ENCODE peak calls at places on chromosomes 5 and 9, in six cellular contexts. One of them, this sample, is unnamed.

GRCh38 chr9:27358007-27358406 is 61.1 kb upstream of the EQTN start:
- DNase-seq in type B pancreatic cell: no peak
- DNase-seq in T-helper 2 cell: no peak
- DNase-seq in iris pigment epithelial cell: no peak
- DNase-seq in NCI-H1105: no peak
- DNase-seq in HuH-7: no peak
- DNase-seq in this sample: no peak

GRCh38 chr5:108983456-108984092 is 235.9 kb downstream of the FER start:
- DNase-seq in type B pancreatic cell: no peak
- DNase-seq in T-helper 2 cell: no peak
- DNase-seq in iris pigment epithelial cell: peak
- DNase-seq in NCI-H1105: no peak
- DNase-seq in HuH-7: no peak
- DNase-seq in this sample: no peak

GRCh38 chr5:75668988-75669760 is 48.1 kb downstream of the POC5 start:
- DNase-seq in type B pancreatic cell: no peak
- DNase-seq in T-helper 2 cell: no peak
- DNase-seq in iris pigment epithelial cell: peak
- DNase-seq in NCI-H1105: peak
- DNase-seq in HuH-7: peak
- DNase-seq in this sample: peak

GRCh38 chr9:26129216-26129615 is 451.0 kb upstream of the TUSC1 start:
- DNase-seq in type B pancreatic cell: no peak
- DNase-seq in T-helper 2 cell: no peak
- DNase-seq in iris pigment epithelial cell: no peak
- DNase-seq in NCI-H1105: no peak
- DNase-seq in HuH-7: no peak
- DNase-seq in this sample: no peak

GRCh38 chr5:142600611-142601360 is 85.1 kb downstream of the FGF1 start:
- DNase-seq in type B pancreatic cell: no peak
- DNase-seq in T-helper 2 cell: no peak
- DNase-seq in iris pigment epithelial cell: peak
- DNase-seq in NCI-H1105: no peak
- DNase-seq in HuH-7: no peak
- DNase-seq in this sample: peak

GRCh38 chr9:22447607-22448305 is 1.1 kb downstream of the DMRTA1 start:
- DNase-seq in type B pancreatic cell: no peak
- DNase-seq in T-helper 2 cell: no peak
- DNase-seq in iris pigment epithelial cell: no peak
- DNase-seq in NCI-H1105: no peak
- DNase-seq in HuH-7: peak
- DNase-seq in this sample: no peak

GRCh38 chr5:37197340-37198050 is 51.7 kb downstream of the CPLANE1 start:
- DNase-seq in type B pancreatic cell: no peak
- DNase-seq in T-helper 2 cell: no peak
- DNase-seq in iris pigment epithelial cell: peak
- DNase-seq in NCI-H1105: no peak
- DNase-seq in HuH-7: no peak
- DNase-seq in this sample: no peak

GRCh38 chr9:128153117-128153946 is 4.1 kb downstream of the LCN2 start:
- DNase-seq in type B pancreatic cell: no peak
- DNase-seq in T-helper 2 cell: no peak
- DNase-seq in iris pigment epithelial cell: no peak
- DNase-seq in NCI-H1105: no peak
- DNase-seq in HuH-7: no peak
- DNase-seq in this sample: no peak

GRCh38 chr9:104903609-104904008 is 24.3 kb downstream of the ABCA1 start:
- DNase-seq in type B pancreatic cell: no peak
- DNase-seq in T-helper 2 cell: no peak
- DNase-seq in iris pigment epithelial cell: peak
- DNase-seq in NCI-H1105: no peak
- DNase-seq in HuH-7: no peak
- DNase-seq in this sample: no peak

GRCh38 chr5:147965712-147966111 is 59.4 kb upstream of the C5orf46 start:
- DNase-seq in type B pancreatic cell: no peak
- DNase-seq in T-helper 2 cell: no peak
- DNase-seq in iris pigment epithelial cell: peak
- DNase-seq in NCI-H1105: no peak
- DNase-seq in HuH-7: peak
- DNase-seq in this sample: peak

GRCh38 chr5:124740991-124741583 is 5.4 kb downstream of the ZNF608 start:
- DNase-seq in type B pancreatic cell: no peak
- DNase-seq in T-helper 2 cell: no peak
- DNase-seq in iris pigment epithelial cell: no peak
- DNase-seq in NCI-H1105: no peak
- DNase-seq in HuH-7: no peak
- DNase-seq in this sample: no peak

GRCh38 chr5:17248999-17249634 is 31.7 kb downstream of the BASP1 start:
- DNase-seq in type B pancreatic cell: no peak
- DNase-seq in T-helper 2 cell: no peak
- DNase-seq in iris pigment epithelial cell: peak
- DNase-seq in NCI-H1105: no peak
- DNase-seq in HuH-7: no peak
- DNase-seq in this sample: peak

GRCh38 chr9:101727621-101728524 is 10.6 kb downstream of the GRIN3A start:
- DNase-seq in type B pancreatic cell: no peak
- DNase-seq in T-helper 2 cell: no peak
- DNase-seq in iris pigment epithelial cell: peak
- DNase-seq in NCI-H1105: peak
- DNase-seq in HuH-7: peak
- DNase-seq in this sample: peak

GRCh38 chr5:31537349-31537748 is 5.2 kb downstream of the C5orf22 start:
- DNase-seq in type B pancreatic cell: no peak
- DNase-seq in T-helper 2 cell: no peak
- DNase-seq in iris pigment epithelial cell: no peak
- DNase-seq in NCI-H1105: no peak
- DNase-seq in HuH-7: no peak
- DNase-seq in this sample: no peak